ENCODE peak calls at places on chromosomes 3 and 15, in four cellular contexts. One of them, this sample, is unnamed.
A peak's percentile ranks its signal among the peaks of the same experiment; 100 is the strongest.

GRCh38 chr15:95931619-95932018 is 398.9 kb upstream of the NR2F2 start:
- DNase-seq in stimulated activated CD8-positive, alpha-beta memory T cell treated with anti-CD3 and anti-CD28 coated beads, Interleukin-15, amount 100 ng/mL, for 24 hours: no peak
- DNase-seq in AG09319: no peak
- DNase-seq in GM23248: no peak
- DNase-seq in this sample: no peak

GRCh38 chr15:91866971-91867372 is 13.5 kb downstream of the SLCO3A1 start:
- DNase-seq in AG09319: no peak
- DNase-seq in stimulated activated CD8-positive, alpha-beta memory T cell treated with anti-CD3 and anti-CD28 coated beads, Interleukin-15, amount 100 ng/mL, for 24 hours: no peak
- DNase-seq in GM23248: peak; percentile 64
- DNase-seq in this sample: no peak

GRCh38 chr3:197749315-197749600 is 425 bp upstream of the FYTTD1 start:
- DNase-seq in stimulated activated CD8-positive, alpha-beta memory T cell treated with anti-CD3 and anti-CD28 coated beads, Interleukin-15, amount 100 ng/mL, for 24 hours: peak; percentile 13
- DNase-seq in GM23248: peak; percentile 81
- DNase-seq in AG09319: no peak
- DNase-seq in this sample: peak; percentile 70

GRCh38 chr3:15633159-15633558 is 31.6 kb downstream of the BTD start:
- DNase-seq in GM23248: no peak
- DNase-seq in stimulated activated CD8-positive, alpha-beta memory T cell treated with anti-CD3 and anti-CD28 coated beads, Interleukin-15, amount 100 ng/mL, for 24 hours: no peak
- DNase-seq in AG09319: no peak
- DNase-seq in this sample: no peak

GRCh38 chr15:63818191-63818590 is 15.6 kb downstream of the HERC1 start:
- DNase-seq in stimulated activated CD8-positive, alpha-beta memory T cell treated with anti-CD3 and anti-CD28 coated beads, Interleukin-15, amount 100 ng/mL, for 24 hours: no peak
- DNase-seq in AG09319: no peak
- DNase-seq in GM23248: no peak
- DNase-seq in this sample: no peak

GRCh38 chr15:60370804-60371700 is 26.7 kb downstream of the ANXA2 start:
- DNase-seq in GM23248: peak; percentile 100
- DNase-seq in AG09319: peak; percentile 95
- DNase-seq in stimulated activated CD8-positive, alpha-beta memory T cell treated with anti-CD3 and anti-CD28 coated beads, Interleukin-15, amount 100 ng/mL, for 24 hours: no peak
- DNase-seq in this sample: peak; percentile 98

GRCh38 chr3:33732394-33732793 is 14.3 kb upstream of the CLASP2 start:
- DNase-seq in stimulated activated CD8-positive, alpha-beta memory T cell treated with anti-CD3 and anti-CD28 coated beads, Interleukin-15, amount 100 ng/mL, for 24 hours: no peak
- DNase-seq in AG09319: no peak
- DNase-seq in GM23248: no peak
- DNase-seq in this sample: no peak

GRCh38 chr3:108610651-108611050 is 21.1 kb downstream of the DZIP3 start:
- DNase-seq in AG09319: no peak
- DNase-seq in GM23248: no peak
- DNase-seq in stimulated activated CD8-positive, alpha-beta memory T cell treated with anti-CD3 and anti-CD28 coated beads, Interleukin-15, amount 100 ng/mL, for 24 hours: no peak
- DNase-seq in this sample: no peak

GRCh38 chr3:24730173-24730572 is 235.5 kb upstream of the THRB start:
- DNase-seq in AG09319: no peak
- DNase-seq in GM23248: peak; percentile 1
- DNase-seq in stimulated activated CD8-positive, alpha-beta memory T cell treated with anti-CD3 and anti-CD28 coated beads, Interleukin-15, amount 100 ng/mL, for 24 hours: no peak
- DNase-seq in this sample: no peak

GRCh38 chr15:69834256-69834655 is 263.5 kb downstream of the TLE3 start:
- DNase-seq in stimulated activated CD8-positive, alpha-beta memory T cell treated with anti-CD3 and anti-CD28 coated beads, Interleukin-15, amount 100 ng/mL, for 24 hours: no peak
- DNase-seq in AG09319: no peak
- DNase-seq in GM23248: no peak
- DNase-seq in this sample: no peak

GRCh38 chr15:59885832-59886231 is 118.3 kb upstream of the FOXB1 start:
- DNase-seq in AG09319: no peak
- DNase-seq in stimulated activated CD8-positive, alpha-beta memory T cell treated with anti-CD3 and anti-CD28 coated beads, Interleukin-15, amount 100 ng/mL, for 24 hours: no peak
- DNase-seq in GM23248: peak; percentile 19
- DNase-seq in this sample: no peak

GRCh38 chr3:195269375-195270078 is 1.4 kb downstream of the XXYLT1 start:
- DNase-seq in stimulated activated CD8-positive, alpha-beta memory T cell treated with anti-CD3 and anti-CD28 coated beads, Interleukin-15, amount 100 ng/mL, for 24 hours: no peak
- DNase-seq in AG09319: no peak
- DNase-seq in GM23248: no peak
- DNase-seq in this sample: no peak

GRCh38 chr3:169848741-169849140 is 21.0 kb downstream of the LRRC31 start:
- DNase-seq in AG09319: no peak
- DNase-seq in stimulated activated CD8-positive, alpha-beta memory T cell treated with anti-CD3 and anti-CD28 coated beads, Interleukin-15, amount 100 ng/mL, for 24 hours: no peak
- DNase-seq in GM23248: peak; percentile 33
- DNase-seq in this sample: no peak

GRCh38 chr3:19881036-19881435 is 53.0 kb downstream of the EFHB start:
- DNase-seq in stimulated activated CD8-positive, alpha-beta memory T cell treated with anti-CD3 and anti-CD28 coated beads, Interleukin-15, amount 100 ng/mL, for 24 hours: no peak
- DNase-seq in GM23248: no peak
- DNase-seq in AG09319: no peak
- DNase-seq in this sample: no peak

GRCh38 chr3:129911261-129911861 is 17.9 kb upstream of the TMCC1 start:
- DNase-seq in AG09319: no peak
- DNase-seq in stimulated activated CD8-positive, alpha-beta memory T cell treated with anti-CD3 and anti-CD28 coated beads, Interleukin-15, amount 100 ng/mL, for 24 hours: no peak
- DNase-seq in GM23248: no peak
- DNase-seq in this sample: no peak

GRCh38 chr3:172221550-172221949 is 182.2 kb downstream of the FNDC3B start:
- DNase-seq in GM23248: peak; percentile 87
- DNase-seq in stimulated activated CD8-positive, alpha-beta memory T cell treated with anti-CD3 and anti-CD28 coated beads, Interleukin-15, amount 100 ng/mL, for 24 hours: no peak
- DNase-seq in AG09319: peak; percentile 54
- DNase-seq in this sample: no peak

GRCh38 chr3:71310595-71311319 is 272.8 kb downstream of the FOXP1 start:
- DNase-seq in AG09319: peak; percentile 32
- DNase-seq in stimulated activated CD8-positive, alpha-beta memory T cell treated with anti-CD3 and anti-CD28 coated beads, Interleukin-15, amount 100 ng/mL, for 24 hours: no peak
- DNase-seq in GM23248: peak; percentile 94
- DNase-seq in this sample: no peak

GRCh38 chr3:149471991-149472390 is 2.5 kb upstream of the TM4SF4 start:
- DNase-seq in stimulated activated CD8-positive, alpha-beta memory T cell treated with anti-CD3 and anti-CD28 coated beads, Interleukin-15, amount 100 ng/mL, for 24 hours: no peak
- DNase-seq in AG09319: no peak
- DNase-seq in GM23248: peak; percentile 56
- DNase-seq in this sample: no peak

GRCh38 chr3:132723024-132723462 is 834 bp upstream of the NPHP3 start:
- DNase-seq in GM23248: peak; percentile 81
- DNase-seq in AG09319: no peak
- DNase-seq in stimulated activated CD8-positive, alpha-beta memory T cell treated with anti-CD3 and anti-CD28 coated beads, Interleukin-15, amount 100 ng/mL, for 24 hours: no peak
- DNase-seq in this sample: peak; percentile 87

GRCh38 chr3:43497905-43498365 is 123.9 kb downstream of the ANO10 start:
- DNase-seq in stimulated activated CD8-positive, alpha-beta memory T cell treated with anti-CD3 and anti-CD28 coated beads, Interleukin-15, amount 100 ng/mL, for 24 hours: no peak
- DNase-seq in GM23248: peak; percentile 61
- DNase-seq in AG09319: no peak
- DNase-seq in this sample: no peak

GRCh38 chr3:136251511-136251910 is 1.4 kb downstream of the PCCB start:
- DNase-seq in AG09319: no peak
- DNase-seq in stimulated activated CD8-positive, alpha-beta memory T cell treated with anti-CD3 and anti-CD28 coated beads, Interleukin-15, amount 100 ng/mL, for 24 hours: no peak
- DNase-seq in GM23248: peak; percentile 22
- DNase-seq in this sample: no peak

GRCh38 chr3:124599779-124600693 is 130.2 kb upstream of the UMPS start:
- DNase-seq in AG09319: no peak
- DNase-seq in stimulated activated CD8-positive, alpha-beta memory T cell treated with anti-CD3 and anti-CD28 coated beads, Interleukin-15, amount 100 ng/mL, for 24 hours: no peak
- DNase-seq in GM23248: peak; percentile 38
- DNase-seq in this sample: peak; percentile 27

GRCh38 chr3:32930161-32930560 is 21.3 kb upstream of the CCR4 start:
- DNase-seq in stimulated activated CD8-positive, alpha-beta memory T cell treated with anti-CD3 and anti-CD28 coated beads, Interleukin-15, amount 100 ng/mL, for 24 hours: no peak
- DNase-seq in GM23248: no peak
- DNase-seq in AG09319: no peak
- DNase-seq in this sample: no peak

GRCh38 chr3:193897791-193898190 is 238.2 kb upstream of the HES1 start:
- DNase-seq in GM23248: no peak
- DNase-seq in AG09319: no peak
- DNase-seq in stimulated activated CD8-positive, alpha-beta memory T cell treated with anti-CD3 and anti-CD28 coated beads, Interleukin-15, amount 100 ng/mL, for 24 hours: no peak
- DNase-seq in this sample: no peak

GRCh38 chr15:96361309-96362000 is 31.0 kb downstream of the NR2F2 start:
- DNase-seq in stimulated activated CD8-positive, alpha-beta memory T cell treated with anti-CD3 and anti-CD28 coated beads, Interleukin-15, amount 100 ng/mL, for 24 hours: no peak
- DNase-seq in GM23248: no peak
- DNase-seq in AG09319: no peak
- DNase-seq in this sample: no peak

GRCh38 chr3:38645601-38646000 is 3.9 kb downstream of the SCN5A start:
- DNase-seq in AG09319: no peak
- DNase-seq in stimulated activated CD8-positive, alpha-beta memory T cell treated with anti-CD3 and anti-CD28 coated beads, Interleukin-15, amount 100 ng/mL, for 24 hours: no peak
- DNase-seq in GM23248: no peak
- DNase-seq in this sample: no peak

GRCh38 chr15:67907175-67907723 is 67.4 kb upstream of the RNU6-1 start:
- DNase-seq in stimulated activated CD8-positive, alpha-beta memory T cell treated with anti-CD3 and anti-CD28 coated beads, Interleukin-15, amount 100 ng/mL, for 24 hours: no peak
- DNase-seq in AG09319: no peak
- DNase-seq in GM23248: no peak
- DNase-seq in this sample: no peak

GRCh38 chr3:16884084-16884747 is 539 bp upstream of the PLCL2 start:
- DNase-seq in AG09319: no peak
- DNase-seq in GM23248: peak; percentile 51
- DNase-seq in stimulated activated CD8-positive, alpha-beta memory T cell treated with anti-CD3 and anti-CD28 coated beads, Interleukin-15, amount 100 ng/mL, for 24 hours: peak; percentile 57
- DNase-seq in this sample: peak; percentile 22

GRCh38 chr3:47377186-47377585 is 3.6 kb upstream of the PTPN23 start:
- DNase-seq in AG09319: no peak
- DNase-seq in GM23248: no peak
- DNase-seq in stimulated activated CD8-positive, alpha-beta memory T cell treated with anti-CD3 and anti-CD28 coated beads, Interleukin-15, amount 100 ng/mL, for 24 hours: no peak
- DNase-seq in this sample: no peak

GRCh38 chr3:163474766-163475165 is 1603.5 kb downstream of the SI start:
- DNase-seq in GM23248: no peak
- DNase-seq in AG09319: no peak
- DNase-seq in stimulated activated CD8-positive, alpha-beta memory T cell treated with anti-CD3 and anti-CD28 coated beads, Interleukin-15, amount 100 ng/mL, for 24 hours: no peak
- DNase-seq in this sample: no peak

GRCh38 chr3:50583897-50584296 is 14.6 kb downstream of the HEMK1 start:
- DNase-seq in GM23248: no peak
- DNase-seq in stimulated activated CD8-positive, alpha-beta memory T cell treated with anti-CD3 and anti-CD28 coated beads, Interleukin-15, amount 100 ng/mL, for 24 hours: no peak
- DNase-seq in AG09319: no peak
- DNase-seq in this sample: no peak

GRCh38 chr3:189132901-189133300 is 38.9 kb upstream of the TPRG1 start:
- DNase-seq in AG09319: no peak
- DNase-seq in GM23248: no peak
- DNase-seq in stimulated activated CD8-positive, alpha-beta memory T cell treated with anti-CD3 and anti-CD28 coated beads, Interleukin-15, amount 100 ng/mL, for 24 hours: no peak
- DNase-seq in this sample: no peak

GRCh38 chr15:90411176-90411575 is 23.1 kb downstream of the IQGAP1 start:
- DNase-seq in GM23248: no peak
- DNase-seq in AG09319: no peak
- DNase-seq in stimulated activated CD8-positive, alpha-beta memory T cell treated with anti-CD3 and anti-CD28 coated beads, Interleukin-15, amount 100 ng/mL, for 24 hours: no peak
- DNase-seq in this sample: no peak

GRCh38 chr15:58340176-58340575 is 91.6 kb upstream of the LIPC start:
- DNase-seq in GM23248: peak; percentile 77
- DNase-seq in AG09319: no peak
- DNase-seq in stimulated activated CD8-positive, alpha-beta memory T cell treated with anti-CD3 and anti-CD28 coated beads, Interleukin-15, amount 100 ng/mL, for 24 hours: no peak
- DNase-seq in this sample: no peak

GRCh38 chr3:168824107-168824506 is 728.4 kb upstream of the GOLIM4 start:
- DNase-seq in stimulated activated CD8-positive, alpha-beta memory T cell treated with anti-CD3 and anti-CD28 coated beads, Interleukin-15, amount 100 ng/mL, for 24 hours: no peak
- DNase-seq in GM23248: no peak
- DNase-seq in AG09319: no peak
- DNase-seq in this sample: no peak

This sample was measured in SW 1271.